ENCODE peak calls at places on chromosomes 4 and X, in six cellular contexts. R, W, Q, B, K and M are unnamed samples.
A peak's percentile ranks its signal among the peaks of the same experiment; 100 is the strongest.

GRCh38 chr4:139872274-139872673 is 206.7 kb downstream of the MGST2 start:
- DNase-seq in Q (peak; percentile 97), K (no peak), R (no peak), B (no peak), W (peak; percentile 96), M (no peak)

GRCh38 chr4:118033148-118034060 is 882 bp upstream of the NDST3 start:
- DNase-seq in B (peak; percentile 40), K (peak; percentile 63), Q (peak; percentile 24), R (peak; percentile 66), W (peak; percentile 21), M (no peak)

GRCh38 chr4:74228691-74229640 is 71.0 kb downstream of the MTHFD2L start:
- DNase-seq in B (peak; percentile 72), W (peak; percentile 79), K (peak; percentile 85), Q (peak; percentile 67), R (peak; percentile 49), M (peak; percentile 41)

GRCh38 chrX:43882294-43882681 is at the start of gene MAOB:
- DNase-seq in W (peak; percentile 2), B (no peak), K (peak; percentile 41), R (peak; percentile 55), Q (no peak), M (no peak)

GRCh38 chr4:188682321-188682720 is 543.1 kb downstream of the TRIML1 start:
- DNase-seq in B (no peak), Q (no peak), K (no peak), R (no peak), W (no peak), M (no peak)

GRCh38 chr4:81885016-81885415 is 413.3 kb upstream of the RASGEF1B start:
- DNase-seq in Q (no peak), W (no peak), K (no peak), R (no peak), B (no peak), M (no peak)

GRCh38 chr4:1393866-1394265 is 12.4 kb downstream of the NKX1-1 start:
- DNase-seq in K (no peak), B (no peak), Q (no peak), R (no peak), W (no peak), M (no peak)

GRCh38 chrX:14676431-14676830 is 147.1 kb downstream of the GLRA2 start:
- DNase-seq in K (no peak), Q (peak; percentile 10), R (no peak), B (no peak), W (peak; percentile 17), M (no peak)

GRCh38 chr4:144288011-144288903 is 147.7 kb upstream of the GYPA start:
- DNase-seq in Q (no peak), W (no peak), R (no peak), B (no peak), K (no peak), M (no peak)

GRCh38 chr4:92270908-92271307 is 32.9 kb upstream of the GRID2 start:
- DNase-seq in Q (no peak), K (no peak), R (peak; percentile 10), B (peak; percentile 10), W (no peak), M (no peak)

GRCh38 chr4:79528241-79528706 is 120.2 kb upstream of the GK2 start:
- DNase-seq in R (no peak), K (no peak), B (no peak), W (peak; percentile 1), Q (no peak), M (no peak)

DNA sequence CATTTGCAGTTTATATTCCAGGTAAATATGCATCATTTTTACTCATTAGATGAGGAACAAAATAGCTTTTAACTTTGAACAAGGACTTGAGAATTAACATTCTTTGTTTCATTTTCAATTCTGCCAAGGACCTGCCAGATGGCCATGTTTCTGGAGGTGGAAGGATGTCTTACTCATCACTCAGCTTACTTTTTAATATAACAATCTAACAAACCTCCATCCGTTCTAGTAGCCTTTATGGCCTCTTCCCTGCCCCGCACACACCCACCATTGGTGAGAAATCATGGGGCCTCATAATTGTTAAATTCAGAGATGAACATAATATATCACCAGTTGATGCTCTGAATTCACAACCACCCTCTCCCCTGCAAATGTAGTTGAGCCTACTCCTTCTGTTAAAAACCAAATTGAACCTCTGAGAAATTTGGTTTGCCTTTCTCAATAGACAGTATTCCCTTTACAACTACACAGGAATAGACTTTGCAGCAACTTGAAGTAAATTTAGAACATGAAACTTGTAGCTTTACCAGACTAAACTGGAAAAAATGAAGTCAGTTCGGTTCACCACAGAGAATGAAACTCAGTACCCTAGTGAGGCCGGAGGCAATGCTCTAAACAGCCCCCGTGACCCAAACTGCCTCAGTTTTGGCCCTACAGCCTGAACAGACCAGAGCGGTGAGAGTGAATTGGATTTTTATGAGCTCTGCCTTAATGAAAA is 50.1 kb upstream of the ACSL4 start:
- DNase-seq in W (peak; percentile 20), R (no peak), Q (peak; percentile 45), B (no peak), K (no peak), M (no peak)
- H3K4me3 ChIP-seq in W (no peak overlapping the region), R (no peak overlapping the region), Q (no peak overlapping the region), B (no peak overlapping the region), K (no peak overlapping the region), M (no peak overlapping the region)

GRCh38 chrX:1528884-1529203 is 8.1 kb downstream of the P2RY8 start:
- DNase-seq in K (no peak), R (no peak), W (no peak), Q (no peak), B (no peak), M (no peak)
- TF ChIP-seq CTCF in K (no peak), R (no peak), W (no peak), Q (no peak), B (no peak), M (no peak)

DNA sequence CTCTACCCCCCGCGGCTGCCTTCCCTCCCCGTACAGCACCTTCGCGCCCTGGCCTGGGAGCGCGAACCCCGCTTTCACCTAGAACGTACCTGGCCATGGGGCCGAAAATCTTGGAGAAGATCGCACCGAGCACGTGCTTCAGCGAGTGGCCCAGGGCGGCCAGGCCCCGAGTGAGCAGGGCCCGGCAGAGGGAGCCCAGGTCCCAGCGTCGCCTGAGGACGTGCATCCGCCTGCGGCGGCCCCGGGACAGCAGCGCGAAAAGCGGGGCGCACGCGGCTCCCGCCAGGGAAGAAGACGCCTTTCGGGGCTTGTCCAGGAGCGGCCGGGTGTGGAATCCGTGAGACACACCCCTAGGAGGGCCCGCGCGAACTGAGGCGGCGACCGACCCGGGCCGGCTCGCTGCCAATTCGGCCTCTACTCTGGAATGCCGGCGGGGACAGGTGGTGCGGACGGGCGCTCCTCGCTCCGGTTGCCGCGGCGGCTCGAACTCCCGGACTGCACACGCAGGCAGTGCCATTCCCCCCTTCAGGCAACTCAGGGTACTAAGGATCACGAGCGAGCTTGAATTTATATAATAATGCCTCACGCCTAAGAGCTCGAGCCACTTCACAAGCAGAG is at the start of gene HS6ST2:
- DNase-seq in R (peak; percentile 64), W (no peak), Q (no peak), B (peak; percentile 21), K (peak; percentile 34), M (no peak)
- H3K4me3 ChIP-seq in R (peak within 1 kb of the TSS; percentile 54), W (no peak within 1 kb of the TSS), Q (no peak within 1 kb of the TSS), B (peak within 1 kb of the TSS; percentile 64), K (peak within 1 kb of the TSS; percentile 28), M (peak within 1 kb of the TSS; percentile 50)

GRCh38 chr4:19752600-19752999 is 499.1 kb upstream of the SLIT2 start:
- DNase-seq in W (no peak), K (no peak), R (no peak), Q (no peak), B (no peak), M (no peak)
- TF ChIP-seq CTCF in W (no peak), K (no peak), R (no peak), Q (no peak), B (no peak), M (no peak)